ENCODE peak calls at places on chromosomes 3 and 15, in four cellular contexts. D, X, N and E are unnamed samples.

GRCh38 chr3:14273886-14274517 is 95.4 kb downstream of the LSM3 start:
- DNase-seq in D (no peak), X (peak; percentile 52), N (no peak), E (no peak)

GRCh38 chr3:46700772-46701171 is 420 bp upstream of the TMIE start:
- DNase-seq in D (no peak), X (no peak), N (peak; percentile 96), E (no peak)

GRCh38 chr3:115814778-115815380 is 191.6 kb downstream of the GAP43 start:
- DNase-seq in D (peak; percentile 71), X (peak; percentile 61), N (peak; percentile 68), E (peak; percentile 74)

GRCh38 chr15:63530235-63530634 is 25.8 kb downstream of the USP3 start:
- DNase-seq in D (no peak), X (no peak), N (no peak), E (no peak)

GRCh38 chr3:5058463-5058862 is 63.6 kb upstream of the ARL8B start:
- DNase-seq in D (no peak), X (peak; percentile 93), N (no peak), E (no peak)

GRCh38 chr15:67163180-67163579 is 91.3 kb downstream of the AAGAB start:
- DNase-seq in D (no peak), X (no peak), N (no peak), E (no peak)

GRCh38 chr3:64518950-64519349 is 168.8 kb downstream of the ADAMTS9 start:
- DNase-seq in D (no peak), X (peak; percentile 3), N (no peak), E (no peak)

GRCh38 chr3:119161240-119161639 is 12.2 kb upstream of the UPK1B start:
- DNase-seq in D (no peak), X (no peak), N (no peak), E (no peak)

DNA sequence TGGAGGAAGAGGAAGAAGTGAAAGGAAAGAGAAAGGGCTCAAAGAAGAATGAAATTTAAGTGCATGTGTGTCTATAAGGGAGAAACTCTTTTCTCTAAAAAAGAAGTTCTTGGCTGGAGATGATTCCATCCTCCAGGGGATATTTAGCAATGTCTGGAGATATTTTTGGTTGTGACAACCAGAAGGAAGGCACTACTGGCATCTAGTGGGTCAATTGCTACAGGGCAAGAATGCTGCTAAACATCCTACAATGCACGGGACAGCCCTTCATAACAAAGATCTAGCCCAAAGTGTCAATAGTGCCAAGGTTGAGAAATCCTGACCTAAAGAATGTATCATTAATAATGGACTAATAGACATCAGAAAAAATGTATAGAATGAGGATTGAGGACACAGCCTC is 57.4 kb upstream of the ST3GAL6 start:
- DNase-seq in D (no peak), X (no peak), N (no peak), E (no peak)
- TF ChIP-seq CTCF in D (no peak), X (no peak), N (peak; percentile 38), E (no peak)

GRCh38 chr15:39885099-39885777 is 34.8 kb downstream of the GPR176 start:
- DNase-seq in D (no peak), X (no peak), N (no peak), E (no peak)
- H3K4me3 ChIP-seq in D (no peak overlapping the region), X (no peak overlapping the region), N (no peak overlapping the region), E (no peak overlapping the region)

DNA sequence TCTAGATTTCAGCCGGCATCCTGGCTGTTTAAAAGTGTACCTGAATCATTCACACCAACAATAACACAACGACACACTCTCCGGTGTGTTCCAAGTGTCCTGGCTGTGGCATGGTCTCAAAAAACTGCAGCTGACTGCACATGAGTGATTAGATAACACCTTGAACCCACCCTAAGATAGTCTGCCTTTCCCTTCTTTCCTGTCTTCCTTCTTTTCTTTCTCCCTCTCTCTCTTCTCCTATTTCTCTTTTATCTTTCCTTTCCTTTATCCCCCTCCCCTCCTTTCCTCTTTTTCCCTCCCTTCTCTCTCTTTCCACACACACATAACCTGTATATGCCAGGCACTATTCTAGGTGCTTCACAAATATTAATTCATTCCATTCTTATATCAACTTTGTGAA is 1.2 kb upstream of the FAH start:
- DNase-seq in D (no peak), X (no peak), N (no peak), E (no peak)
- H3K9ac ChIP-seq in D (no peak overlapping the region), X (no peak overlapping the region), N (no peak overlapping the region), E (no peak overlapping the region)

GRCh38 chr3:18301781-18302180 is 123.4 kb downstream of the SATB1 start:
- DNase-seq in D (no peak), X (no peak), N (no peak), E (no peak)
- TF ChIP-seq CTCF in D (no peak), X (no peak), N (no peak), E (no peak)

GRCh38 chr3:117404756-117405155 is 695.2 kb downstream of the TUSC7 start:
- DNase-seq in D (no peak), X (no peak), N (no peak), E (no peak)

GRCh38 chr3:117400303-117400702 is 690.7 kb downstream of the TUSC7 start:
- DNase-seq in D (no peak), X (peak; percentile 6), N (no peak), E (no peak)

GRCh38 chr3:117404153-117404552 is 694.6 kb downstream of the TUSC7 start:
- DNase-seq in D (no peak), X (no peak), N (no peak), E (no peak)

GRCh38 chr3:117398166-117398954 is 688.8 kb downstream of the TUSC7 start:
- DNase-seq in D (no peak), X (no peak), N (no peak), E (no peak)

GRCh38 chr3:117399311-117400068 is 689.9 kb downstream of the TUSC7 start:
- DNase-seq in D (no peak), X (peak; percentile 63), N (no peak), E (no peak)
- H3K4me3 ChIP-seq in D (no peak overlapping the region), X (peak overlapping the region; percentile 21), N (no peak overlapping the region), E (no peak overlapping the region)